ENCODE peak calls at places on chromosome 14, in eight cellular contexts. G, N, T, A, L, P, W and J are unnamed samples.

GRCh38 chr14:78764240-78764639 is 594.1 kb downstream of the NRXN3 start:
- DNase-seq in G (no peak), N (no peak), T (no peak), A (no peak), L (no peak), P (peak; percentile 27), W (no peak), J (no peak)

GRCh38 chr14:106507354-106507753 is 981.0 kb downstream of the TMEM121 start:
- DNase-seq in G (no peak), N (no peak), T (no peak), A (no peak), L (no peak), P (no peak), W (no peak), J (no peak)

GRCh38 chr14:68556253-68556652 is 236.6 kb downstream of the ZFP36L1 start:
- DNase-seq in G (no peak), N (no peak), T (no peak), A (no peak), L (no peak), P (no peak), W (no peak), J (no peak)

GRCh38 chr14:88559852-88560251 is 3.0 kb upstream of the ZC3H14 start:
- DNase-seq in G (no peak), N (no peak), T (no peak), A (no peak), L (peak; percentile 52), P (peak; percentile 46), W (no peak), J (no peak)

GRCh38 chr14:61284001-61284400 is 2.9 kb upstream of the TMEM30B start:
- DNase-seq in G (no peak), N (no peak), T (no peak), A (no peak), L (no peak), P (no peak), W (no peak), J (no peak)

GRCh38 chr14:74219277-74219676 is 20.0 kb upstream of the VSX2 start:
- DNase-seq in G (no peak), N (no peak), T (no peak), A (no peak), L (no peak), P (no peak), W (no peak), J (no peak)

GRCh38 chr14:51828017-51828797 is 32.2 kb upstream of the GNG2 start:
- DNase-seq in G (peak; percentile 54), N (peak; percentile 45), T (no peak), A (peak; percentile 33), L (no peak), P (peak; percentile 79), W (no peak), J (no peak)

GRCh38 chr14:54329082-54329695 is 67.6 kb upstream of the CDKN3 start:
- DNase-seq in G (no peak), N (no peak), T (peak; percentile 84), A (peak; percentile 41), L (peak; percentile 76), P (peak; percentile 81), W (no peak), J (peak; percentile 79)

GRCh38 chr14:52253503-52253902 is 14.0 kb upstream of the PTGDR start:
- DNase-seq in G (no peak), N (no peak), T (peak; percentile 64), A (no peak), L (no peak), P (peak; percentile 44), W (no peak), J (no peak)

GRCh38 chr14:49893309-49894213 is 679 bp downstream of the ARF6 start:
- DNase-seq in G (peak; percentile 27), N (peak; percentile 83), T (peak; percentile 29), A (peak; percentile 72), L (no peak), P (peak; percentile 82), W (no peak), J (peak; percentile 17)

GRCh38 chr14:67942311-67942710 is 122.7 kb downstream of the RAD51B start:
- DNase-seq in G (no peak), N (no peak), T (no peak), A (no peak), L (no peak), P (no peak), W (no peak), J (no peak)

GRCh38 chr14:85533821-85534271 is 3.9 kb downstream of the FLRT2 start:
- DNase-seq in G (no peak), N (no peak), T (no peak), A (peak; percentile 33), L (no peak), P (no peak), W (no peak), J (peak; percentile 36)

GRCh38 chr14:100898935-100899840 is 4.3 kb downstream of the RTL1 start:
- DNase-seq in G (no peak), N (no peak), T (no peak), A (no peak), L (no peak), P (no peak), W (peak; percentile 67), J (peak; percentile 19)

GRCh38 chr14:105851716-105852377 is 325.5 kb downstream of the TMEM121 start:
- DNase-seq in G (no peak), N (no peak), T (no peak), A (no peak), L (no peak), P (no peak), W (peak; percentile 35), J (no peak)

GRCh38 chr14:74048291-74048690 is 29.1 kb downstream of the BBOF1 start:
- DNase-seq in G (no peak), N (no peak), T (no peak), A (no peak), L (no peak), P (no peak), W (no peak), J (peak; percentile 7)